ENCODE peak calls at places on chromosomes 16 and 17, in four cellular contexts. A is DMS79; R is NCI-H2081; E is CD8-positive, alpha-beta T cell. D is an unnamed sample.

GRCh38 chr17:77258638-77259037 is 117.9 kb downstream of the SEC14L1 start:
- DNase-seq in A (no peak), R (no peak), E (no peak), D (no peak)

GRCh38 chr16:56610017-56610608 is 1.7 kb downstream of the MT2A start:
- DNase-seq in A (no peak), R (no peak), E (peak), D (peak)

GRCh38 chr17:49730078-49730786 is 22.5 kb upstream of the SLC35B1 start:
- DNase-seq in A (no peak), R (no peak), E (no peak), D (no peak)

GRCh38 chr16:60945225-60945624 is 1091.0 kb downstream of the CDH8 start:
- DNase-seq in A (no peak), R (no peak), E (no peak), D (no peak)

GRCh38 chr17:82876149-82876548 is 36.3 kb upstream of the ZNF750 start:
- DNase-seq in A (no peak), R (no peak), E (no peak), D (no peak)

GRCh38 chr17:69084911-69085310 is 24.2 kb upstream of the ABCA9 start:
- DNase-seq in A (no peak), R (no peak), E (no peak), D (no peak)

GRCh38 chr17:72571813-72572396 is 451.1 kb downstream of the SOX9 start:
- DNase-seq in A (no peak), R (no peak), E (no peak), D (no peak)

GRCh38 chr17:17739388-17740066 is 58.3 kb downstream of the RAI1 start:
- DNase-seq in A (no peak), R (no peak), E (no peak), D (no peak)

GRCh38 chr16:49492090-49492801 is 118.6 kb downstream of the C16orf78 start:
- DNase-seq in A (no peak), R (no peak), E (peak), D (peak)

GRCh38 chr16:3076577-3076976 is 11.1 kb downstream of the IL32 start:
- DNase-seq in A (no peak), R (no peak), E (no peak), D (no peak)

GRCh38 chr17:2972749-2973148 is 90.7 kb downstream of the OR1D5 start:
- DNase-seq in A (no peak), R (no peak), E (no peak), D (no peak)

GRCh38 chr17:57859601-57860413 is 10.0 kb upstream of the MRPS23 start:
- DNase-seq in A (no peak), R (no peak), E (no peak), D (no peak)

GRCh38 chr16:14146445-14146844 is 75.3 kb downstream of the MRTFB start:
- DNase-seq in A (no peak), R (no peak), E (no peak), D (no peak)

GRCh38 chr16:67260426-67261063 is 11.8 kb downstream of the SLC9A5 start:
- DNase-seq in A (no peak), R (peak), E (no peak), D (no peak)

GRCh38 chr17:28796062-28796461 is 46.5 kb downstream of the FAM222B start:
- DNase-seq in A (no peak), R (peak), E (no peak), D (no peak)

D was measured in activated CD8-positive, alpha-beta memory T cell treated with anti-CD3 and anti-CD28 coated beads, Interleukin-2, amount 50 U/mL, for 4 hours.